ENCODE peak calls at places on chromosome 14, in seven cellular contexts. L, M, H, F, K, W and D are unnamed samples.
A peak's percentile ranks its signal among the peaks of the same experiment; 100 is the strongest.

GRCh38 chr14:65927871-65928270 is 515.3 kb downstream of the FUT8 start:
- DNase-seq in M (no peak), F (no peak), W (no peak), H (no peak), K (peak; percentile 6), L (no peak), D (no peak)

GRCh38 chr14:95562892-95563685 is 28.2 kb downstream of the GLRX5 start:
- DNase-seq in F (peak; percentile 55), L (no peak), H (no peak), M (no peak), K (no peak), W (no peak), D (no peak)

GRCh38 chr14:75422169-75422568 is 5.7 kb upstream of the JDP2 start:
- DNase-seq in F (peak; percentile 21), M (no peak), W (no peak), H (no peak), L (no peak), K (no peak), D (no peak)

GRCh38 chr14:45252356-45253069 is 489 bp downstream of the MIS18BP1 start:
- DNase-seq in L (peak; percentile 6), M (no peak), H (no peak), F (no peak), W (no peak), K (no peak), D (peak; percentile 33)

GRCh38 chr14:106679776-106680175 is 1153.4 kb downstream of the TMEM121 start:
- DNase-seq in M (no peak), H (no peak), L (no peak), K (no peak), F (no peak), W (no peak), D (no peak)

GRCh38 chr14:68656452-68656851 is 136.4 kb downstream of the ZFP36L1 start:
- DNase-seq in H (no peak), K (no peak), F (no peak), W (peak; percentile 34), L (no peak), M (no peak), D (no peak)

GRCh38 chr14:39395555-39396254 is 36.5 kb downstream of the FBXO33 start:
- DNase-seq in K (peak; percentile 11), L (no peak), H (no peak), M (no peak), W (no peak), F (no peak), D (no peak)

GRCh38 chr14:88323520-88324199 is 591 bp upstream of the KCNK10 start:
- DNase-seq in K (no peak), F (no peak), M (no peak), H (no peak), W (peak; percentile 74), L (peak; percentile 82), D (no peak)

GRCh38 chr14:104434214-104435076 is 145.1 kb upstream of the C14orf180 start:
- DNase-seq in M (no peak), F (no peak), K (no peak), L (peak; percentile 23), H (no peak), W (no peak), D (no peak)

GRCh38 chr14:90815817-90816662 is at the start of gene TTC7B:
- DNase-seq in M (no peak), W (peak; percentile 77), K (peak; percentile 81), L (peak; percentile 99), H (no peak), F (no peak), D (peak; percentile 91)

GRCh38 chr14:99195602-99196309 is 76.2 kb downstream of the BCL11B start:
- DNase-seq in F (no peak), M (no peak), K (no peak), H (no peak), W (no peak), L (no peak), D (no peak)

GRCh38 chr14:94337274-94337673 is 14.1 kb upstream of the SERPINA6 start:
- DNase-seq in H (no peak), K (no peak), M (peak; percentile 50), F (no peak), W (no peak), L (no peak), D (peak; percentile 75)

GRCh38 chr14:96776791-96777190 is 20.4 kb upstream of the VRK1 start:
- DNase-seq in H (no peak), K (no peak), M (no peak), W (no peak), L (no peak), F (no peak), D (no peak)

GRCh38 chr14:44960146-44960545 is 1.6 kb downstream of the KLHL28 start:
- DNase-seq in L (no peak), W (no peak), F (no peak), H (no peak), K (no peak), M (no peak), D (no peak)

GRCh38 chr14:55160989-55161388 is 30.4 kb downstream of the DLGAP5 start:
- DNase-seq in L (peak; percentile 50), K (no peak), M (peak; percentile 6), H (no peak), F (peak; percentile 8), W (no peak), D (peak; percentile 46)

GRCh38 chr14:74663884-74664283 is 49.0 kb downstream of the AREL1 start:
- DNase-seq in L (no peak), K (no peak), H (no peak), W (no peak), M (no peak), F (no peak), D (no peak)

GRCh38 chr14:100532154-100532915 is 54.9 kb downstream of the BEGAIN start:
- DNase-seq in L (peak; percentile 48), H (no peak), F (no peak), M (no peak), W (no peak), K (no peak), D (no peak)
- TF ChIP-seq JUND in L (no peak), H (no peak), F (no peak), M (no peak), W (no peak), K (no peak), D (no peak)

DNA sequence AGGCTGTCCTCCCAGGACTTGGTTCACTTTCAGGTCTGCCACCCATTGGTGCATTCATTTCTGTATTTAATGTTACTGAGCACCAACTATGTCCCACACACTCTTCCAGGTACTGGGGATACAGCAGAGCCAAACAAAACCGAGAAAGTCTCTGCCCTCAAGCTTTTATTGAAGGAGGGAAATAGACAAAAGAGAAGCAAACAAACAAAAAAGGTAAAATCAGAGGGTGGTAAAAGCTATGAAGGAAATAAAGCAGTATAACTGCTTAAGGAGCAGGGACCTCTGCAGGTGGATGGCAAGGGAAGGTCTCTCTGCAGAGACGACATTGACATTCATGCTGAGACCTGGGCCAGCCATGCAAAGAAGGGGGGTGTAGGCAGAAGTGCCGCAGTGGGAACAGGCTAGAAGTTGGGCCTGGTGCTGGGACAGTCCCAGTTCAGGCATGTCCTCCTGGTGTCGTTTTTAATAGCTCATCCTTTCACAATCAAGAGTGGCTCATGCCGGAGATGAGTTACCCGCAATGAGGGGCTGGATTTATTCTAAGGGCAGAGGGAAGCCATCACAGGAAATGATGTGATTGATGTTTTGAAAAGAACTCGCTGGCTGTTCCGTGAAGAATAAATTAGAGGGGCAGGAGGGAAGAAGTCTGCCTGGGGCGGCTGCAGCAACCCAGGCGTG is 72.8 kb downstream of the IRF2BPL start:
- DNase-seq in H (peak; percentile 66), F (peak; percentile 59), L (no peak), K (no peak), M (no peak), W (no peak), D (no peak)
- TF ChIP-seq JUND in H (no peak), F (no peak), L (no peak), K (no peak), M (no peak), W (no peak), D (no peak)

GRCh38 chr14:98069712-98070133 is 1202.3 kb downstream of the BCL11B start:
- DNase-seq in W (peak; percentile 48), L (no peak), K (no peak), F (peak; percentile 0), H (no peak), M (no peak), D (no peak)
- TF ChIP-seq JUND in W (no peak), L (no peak), K (no peak), F (no peak), H (no peak), M (no peak), D (no peak)

DNA sequence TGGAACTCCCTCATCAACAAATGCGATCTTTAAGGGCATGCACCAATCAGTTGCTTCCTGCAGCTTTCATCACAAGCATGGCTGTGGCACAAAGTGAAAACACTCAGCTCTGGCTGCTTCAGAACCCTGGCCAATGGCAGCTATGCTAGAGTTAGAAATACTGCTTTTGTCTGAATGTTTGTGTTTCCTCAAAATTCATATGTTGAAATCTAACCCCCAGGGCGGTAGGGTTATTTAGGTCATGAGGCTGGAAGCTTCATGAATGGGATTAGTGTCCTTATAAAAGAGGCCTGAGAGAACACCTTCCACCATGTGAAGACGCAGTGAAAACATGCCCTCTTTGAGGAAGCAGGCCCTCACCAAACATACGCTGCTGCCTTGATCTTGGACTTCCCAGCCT is 453.9 kb downstream of the SNAPC1 start:
- DNase-seq in M (no peak), L (no peak), F (no peak), W (no peak), H (no peak), K (no peak), D (no peak)
- TF ChIP-seq JUND in M (no peak), L (no peak), F (no peak), W (no peak), H (no peak), K (no peak), D (no peak)